ENCODE peak calls at places on chromosomes 4 and X, in six cellular contexts. C, L, T, W, A and S are unnamed samples.

GRCh38 chrX:154373340-154374306 is 811 bp downstream of the FLNA start:
- DNase-seq in L (no peak), A (no peak), W (peak; percentile 75), C (peak; percentile 61), T (peak; percentile 57), S (peak; percentile 76)

GRCh38 chr4:114466299-114466698 is 132.3 kb upstream of the UGT8 start:
- DNase-seq in T (no peak), W (no peak), C (no peak), L (no peak), A (no peak), S (no peak)

GRCh38 chrX:253451-254297 is 27.5 kb upstream of the PLCXD1 start:
- DNase-seq in A (no peak), L (no peak), C (no peak), W (no peak), T (no peak), S (no peak)

GRCh38 chr4:8857682-8858187 is 13.9 kb downstream of the HMX1 start:
- DNase-seq in T (no peak), L (no peak), A (no peak), C (no peak), W (no peak), S (no peak)

GRCh38 chr4:151031831-151032605 is 16.9 kb upstream of the LRBA start:
- DNase-seq in C (no peak), A (no peak), L (no peak), W (no peak), T (no peak), S (no peak)

GRCh38 chr4:77001907-77002306 is 52.4 kb downstream of the SEPTIN11 start:
- DNase-seq in L (no peak), A (no peak), C (peak; percentile 47), W (no peak), T (no peak), S (no peak)

GRCh38 chrX:43467608-43468234 is 188.4 kb upstream of the MAOA start:
- DNase-seq in W (no peak), L (no peak), A (no peak), C (no peak), T (no peak), S (no peak)

GRCh38 chrX:12441376-12442128 is 303.3 kb downstream of the FRMPD4 start:
- DNase-seq in T (no peak), L (no peak), A (no peak), C (no peak), W (peak; percentile 14), S (peak; percentile 14)

GRCh38 chr4:24915121-24915922 is 2.5 kb upstream of the CCDC149 start:
- DNase-seq in A (no peak), T (no peak), W (no peak), L (no peak), C (no peak), S (peak; percentile 21)

GRCh38 chr4:1723131-1723801 is 1.9 kb downstream of the TACC3 start:
- DNase-seq in A (no peak), W (no peak), C (peak; percentile 29), L (no peak), T (no peak), S (no peak)

GRCh38 chr4:2290974-2291704 is 29.2 kb upstream of the MXD4 start:
- DNase-seq in C (peak; percentile 62), A (peak; percentile 4), L (peak; percentile 57), T (peak; percentile 38), W (no peak), S (no peak)

GRCh38 chrX:69107231-69107739 is 58.0 kb downstream of the PJA1 start:
- DNase-seq in A (peak; percentile 38), T (no peak), C (no peak), L (no peak), W (no peak), S (peak; percentile 37)

GRCh38 chr4:13907255-13907751 is 279.8 kb upstream of the BOD1L1 start:
- DNase-seq in T (no peak), A (no peak), C (no peak), W (no peak), L (no peak), S (no peak)

GRCh38 chr4:74320559-74321118 is 12.4 kb downstream of the EPGN start:
- DNase-seq in W (no peak), C (peak; percentile 92), L (no peak), T (peak; percentile 34), A (no peak), S (peak; percentile 21)

GRCh38 chr4:153188966-153189801 is 15.1 kb upstream of the TRIM2 start:
- DNase-seq in L (no peak), W (no peak), C (no peak), T (no peak), A (no peak), S (no peak)

GRCh38 chrX:115378471-115378870 is 89.0 kb downstream of the LUZP4 start:
- DNase-seq in A (no peak), C (peak; percentile 1), T (no peak), L (no peak), W (no peak), S (no peak)

GRCh38 chrX:66022742-66023725 is 16.8 kb downstream of the VSIG4 start:
- DNase-seq in C (peak; percentile 49), T (no peak), W (no peak), L (no peak), A (no peak), S (no peak)